ENCODE peak calls at places on chromosomes 16 and 17, in ten cellular contexts. N is breast epithelium, U is IMR-90, C is psoas muscle, X is Panc1, I is Peyer's patch, G is left ventricle myocardium inferior, P is tibial artery, Q is endothelial cell of umbilical vein, E is A673. M is an unnamed sample.

GRCh38 chr17:64148017-64148631 is 18.2 kb upstream of the ERN1 start:
- DNase-seq in N (no peak), U (no peak), C (no peak), X (no peak), I (no peak), G (no peak), P (no peak), Q (peak; percentile 85), E (peak; percentile 41), M (no peak)

GRCh38 chr17:59641799-59642484 is 22.2 kb downstream of the CLTC start:
- DNase-seq in N (no peak), U (no peak), C (no peak), X (no peak), I (no peak), G (no peak), P (no peak), Q (no peak), E (no peak), M (no peak)

GRCh38 chr17:57881783-57882291 is 32.0 kb upstream of the MRPS23 start:
- DNase-seq in N (no peak), U (no peak), C (no peak), X (no peak), I (no peak), G (no peak), P (no peak), Q (no peak), E (no peak), M (no peak)

GRCh38 chr16:2147981-2148671 is at the start of gene RAB26:
- DNase-seq in N (peak; percentile 94), U (peak; percentile 33), C (peak; percentile 85), X (no peak), I (peak; percentile 90), G (peak; percentile 83), P (peak; percentile 72), Q (peak; percentile 46), E (peak; percentile 78), M (peak; percentile 66)

GRCh38 chr16:20348365-20349185 is 3.9 kb downstream of the UMOD start:
- DNase-seq in N (no peak), U (no peak), C (no peak), X (no peak), I (no peak), G (no peak), P (no peak), Q (no peak), E (no peak), M (no peak)

GRCh38 chr17:69451416-69452394 is 37.2 kb downstream of the MAP2K6 start:
- DNase-seq in N (no peak), U (no peak), C (no peak), X (no peak), I (no peak), G (no peak), P (no peak), Q (no peak), E (no peak), M (no peak)

GRCh38 chr16:72246423-72246822 is 74.5 kb upstream of the PMFBP1 start:
- DNase-seq in N (no peak), U (no peak), C (no peak), X (no peak), I (no peak), G (no peak), P (no peak), Q (no peak), E (no peak), M (no peak)

GRCh38 chr17:8412089-8412488 is 14.5 kb upstream of the RNF222 start:
- DNase-seq in N (no peak), U (no peak), C (no peak), X (no peak), I (no peak), G (no peak), P (no peak), Q (no peak), E (no peak), M (no peak)

GRCh38 chr17:82590881-82591539 is 57.2 kb downstream of the WDR45B start:
- DNase-seq in N (no peak), U (no peak), C (no peak), X (no peak), I (no peak), G (no peak), P (no peak), Q (no peak), E (no peak), M (no peak)

GRCh38 chr17:82590216-82590615 is 58.0 kb downstream of the WDR45B start:
- DNase-seq in N (no peak), U (no peak), C (no peak), X (no peak), I (peak; percentile 46), G (no peak), P (no peak), Q (no peak), E (no peak), M (no peak)

GRCh38 chr17:82593590-82594087 is 54.6 kb downstream of the WDR45B start:
- DNase-seq in N (no peak), U (no peak), C (no peak), X (no peak), I (no peak), G (no peak), P (no peak), Q (no peak), E (no peak), M (no peak)

GRCh38 chr17:82592751-82593589 is 55.3 kb downstream of the WDR45B start:
- DNase-seq in N (no peak), U (peak; percentile 74), C (peak; percentile 66), X (no peak), I (peak; percentile 67), G (peak; percentile 54), P (peak; percentile 71), Q (peak; percentile 73), E (peak; percentile 89), M (peak; percentile 83)

GRCh38 chr17:82592289-82592683 is 56.0 kb downstream of the WDR45B start:
- DNase-seq in N (no peak), U (no peak), C (no peak), X (no peak), I (no peak), G (no peak), P (no peak), Q (no peak), E (no peak), M (no peak)
- H3K4me3 ChIP-seq in N (no peak overlapping the region), U (no peak overlapping the region), C (peak overlapping the region; percentile 69), X (no peak overlapping the region), I (no peak overlapping the region), G (peak overlapping the region; percentile 76), P (peak overlapping the region; percentile 80), Q (no peak overlapping the region), E (no peak overlapping the region), M (peak overlapping the region; percentile 83)

GRCh38 chr17:41912925-41913324 is 5.8 kb downstream of the ACLY start:
- DNase-seq in N (no peak), U (no peak), C (no peak), X (no peak), I (no peak), G (no peak), P (no peak), Q (no peak), E (no peak), M (no peak)

GRCh38 chr17:41907633-41908539 is 10.9 kb downstream of the ACLY start:
- DNase-seq in N (no peak), U (peak; percentile 42), C (no peak), X (no peak), I (peak; percentile 75), G (no peak), P (no peak), Q (no peak), E (no peak), M (no peak)

GRCh38 chr17:41909088-41909487 is 9.7 kb downstream of the ACLY start:
- DNase-seq in N (no peak), U (no peak), C (no peak), X (no peak), I (no peak), G (no peak), P (no peak), Q (no peak), E (no peak), M (no peak)

GRCh38 chr17:41913798-41914197 is 5.0 kb downstream of the ACLY start:
- DNase-seq in N (no peak), U (no peak), C (no peak), X (no peak), I (no peak), G (no peak), P (no peak), Q (no peak), E (peak; percentile 46), M (no peak)

GRCh38 chr17:41910701-41911391 is 7.9 kb downstream of the ACLY start:
- DNase-seq in N (no peak), U (peak; percentile 99), C (no peak), X (no peak), I (no peak), G (no peak), P (no peak), Q (no peak), E (no peak), M (peak; percentile 89)
- H3K36me3 ChIP-seq in N (peaks cover 5% of the 10 kb centered on the region), U (peaks cover 62% of the 10 kb centered on the region), C (peaks cover 78% of the 10 kb centered on the region), X (peaks cover 2% of the 10 kb centered on the region), I (peaks cover 72% of the 10 kb centered on the region), G (peaks cover 77% of the 10 kb centered on the region), P (peaks cover 60% of the 10 kb centered on the region), Q (peaks cover 41% of the 10 kb centered on the region), E (peaks cover 53% of the 10 kb centered on the region), M (peaks cover 94% of the 10 kb centered on the region)

GRCh38 chr17:61380836-61381525 is 18.7 kb upstream of the TBX2 start:
- DNase-seq in N (no peak), U (no peak), C (no peak), X (no peak), I (peak; percentile 10), G (no peak), P (peak; percentile 1), Q (no peak), E (no peak), M (no peak)

GRCh38 chr17:61383689-61384201 is 15.9 kb upstream of the TBX2 start:
- DNase-seq in N (no peak), U (no peak), C (no peak), X (no peak), I (no peak), G (no peak), P (no peak), Q (no peak), E (no peak), M (peak; percentile 74)

GRCh38 chr17:61381537-61381936 is 18.1 kb upstream of the TBX2 start:
- DNase-seq in N (no peak), U (no peak), C (no peak), X (no peak), I (peak; percentile 0), G (no peak), P (peak; percentile 1), Q (no peak), E (no peak), M (no peak)

GRCh38 chr17:61384384-61385090 is 15.1 kb upstream of the TBX2 start:
- DNase-seq in N (no peak), U (no peak), C (no peak), X (no peak), I (peak; percentile 35), G (no peak), P (no peak), Q (no peak), E (no peak), M (no peak)

GRCh38 chr17:61382796-61383688 is 16.6 kb upstream of the TBX2 start:
- DNase-seq in N (no peak), U (no peak), C (no peak), X (no peak), I (peak; percentile 33), G (no peak), P (no peak), Q (no peak), E (no peak), M (no peak)
- H3K9me3 ChIP-seq in N (no peaks in the 10 kb centered on the region), U (no peaks in the 10 kb centered on the region), C (no peaks in the 10 kb centered on the region), X (no peaks in the 10 kb centered on the region), I (no peaks in the 10 kb centered on the region), G (no peaks in the 10 kb centered on the region), P (no peaks in the 10 kb centered on the region), Q (no peaks in the 10 kb centered on the region), E (no peaks in the 10 kb centered on the region), M (no peaks in the 10 kb centered on the region)

DNA sequence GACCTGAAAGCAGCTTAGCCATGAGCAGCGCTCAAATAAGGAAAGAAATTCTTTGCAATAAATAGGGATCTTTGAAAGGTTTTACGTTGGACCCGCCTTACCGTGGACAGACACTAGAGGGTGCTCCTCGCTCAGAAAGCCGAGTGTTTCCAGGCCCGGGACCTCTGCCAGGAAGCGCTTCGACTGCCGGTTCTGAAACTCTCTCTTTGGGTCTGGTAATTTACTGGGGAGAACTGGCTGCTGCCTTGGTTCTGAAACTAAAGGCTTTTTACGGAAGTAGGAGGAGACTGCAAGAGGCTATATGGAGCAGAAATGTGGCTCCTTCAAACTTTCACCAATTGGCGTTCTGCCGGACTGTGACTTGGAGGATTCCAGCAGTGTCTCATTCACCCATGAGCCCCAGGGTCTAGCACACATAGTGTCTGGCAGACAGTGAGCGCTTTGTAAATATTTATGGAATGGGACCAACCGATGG is 45.6 kb upstream of the HOXB9 start:
- DNase-seq in N (peak; percentile 77), U (peak; percentile 67), C (peak; percentile 82), X (peak; percentile 25), I (peak; percentile 80), G (peak; percentile 84), P (peak; percentile 68), Q (peak; percentile 77), E (peak; percentile 90), M (peak; percentile 92)
- H3K4me3 ChIP-seq in N (no peak overlapping the region), U (peak overlapping the region; percentile 35), C (peak overlapping the region; percentile 58), X (no peak overlapping the region), I (no peak overlapping the region), G (peak overlapping the region; percentile 56), P (peak overlapping the region; percentile 23), Q (no peak overlapping the region), E (peak overlapping the region; percentile 42), M (peak overlapping the region; percentile 80)

M was measured in adipocyte.